ENCODE peak calls at places on chromosomes 6 and 20, in ten cellular contexts. G, D, N, H, P, A, I, W, O and M are unnamed samples.

GRCh38 chr6:74936886-74937285 is 269.0 kb downstream of the COL12A1 start:
- DNase-seq in G (no peak), O (peak; percentile 68), D (no peak), A (peak; percentile 59), H (no peak), N (no peak), P (no peak), W (no peak), I (peak; percentile 76), M (no peak)

GRCh38 chr20:8156603-8157079 is 24.6 kb downstream of the PLCB1 start:
- DNase-seq in N (no peak), A (peak; percentile 14), I (peak; percentile 36), G (no peak), P (no peak), H (no peak), O (peak; percentile 67), W (no peak), D (peak; percentile 77), M (no peak)

GRCh38 chr20:63536997-63537524 is at the start of gene PTK6:
- DNase-seq in G (no peak), P (no peak), W (no peak), O (no peak), N (no peak), H (peak; percentile 42), A (no peak), D (no peak), I (no peak), M (no peak)

GRCh38 chr20:8251201-8251575 is 119.1 kb downstream of the PLCB1 start:
- DNase-seq in I (no peak), G (no peak), D (no peak), A (no peak), W (no peak), O (no peak), H (no peak), N (no peak), P (no peak), M (no peak)

GRCh38 chr20:58177799-58178198 is 50.7 kb downstream of the ANKRD60 start:
- DNase-seq in O (no peak), G (no peak), H (no peak), A (no peak), W (no peak), N (no peak), P (no peak), I (no peak), D (no peak), M (no peak)

GRCh38 chr6:165847407-165848098 is 184.5 kb upstream of the PDE10A start:
- DNase-seq in N (no peak), W (no peak), O (no peak), H (no peak), G (no peak), P (no peak), D (peak; percentile 1), I (no peak), A (no peak), M (no peak)

GRCh38 chr6:53928641-53929339 is 134.0 kb downstream of the LRRC1 start:
- DNase-seq in A (no peak), W (no peak), O (peak; percentile 25), P (no peak), H (no peak), G (no peak), N (no peak), D (no peak), I (no peak), M (no peak)

GRCh38 chr6:14981960-14982359 is 263.9 kb upstream of the JARID2 start:
- DNase-seq in D (no peak), G (no peak), A (no peak), N (no peak), P (no peak), I (no peak), O (no peak), W (no peak), H (no peak), M (no peak)

GRCh38 chr20:52999040-52999439 is 26.9 kb downstream of the TSHZ2 start:
- DNase-seq in G (no peak), W (no peak), H (no peak), A (no peak), P (no peak), I (no peak), D (no peak), N (no peak), O (no peak), M (no peak)

GRCh38 chr20:44460795-44461141 is 14.9 kb upstream of the TTPAL start:
- DNase-seq in W (no peak), G (peak; percentile 2), A (peak; percentile 26), N (no peak), I (peak; percentile 65), H (no peak), O (peak; percentile 40), P (no peak), D (peak; percentile 17), M (peak; percentile 62)

GRCh38 chr6:112118034-112118433 is 30.6 kb downstream of the FAM229B start:
- DNase-seq in N (no peak), A (no peak), O (no peak), H (no peak), I (no peak), D (no peak), G (no peak), P (no peak), W (no peak), M (no peak)

GRCh38 chr6:101650402-101651100 is 257.0 kb downstream of the GRIK2 start:
- DNase-seq in G (no peak), A (no peak), D (no peak), H (no peak), P (no peak), I (no peak), O (no peak), W (no peak), N (no peak), M (no peak)

GRCh38 chr6:144469144-144469575 is 184.0 kb downstream of the UTRN start:
- DNase-seq in D (no peak), H (no peak), W (no peak), I (no peak), P (no peak), G (no peak), N (no peak), A (peak; percentile 7), O (no peak), M (no peak)

GRCh38 chr6:132218063-132218696 is 183.1 kb downstream of the MOXD1 start:
- DNase-seq in P (no peak), O (peak; percentile 73), N (no peak), W (no peak), A (peak; percentile 35), G (no peak), I (peak; percentile 65), D (no peak), H (no peak), M (no peak)

GRCh38 chr6:78908621-78909020 is 41.3 kb downstream of the IRAK1BP1 start:
- DNase-seq in O (peak; percentile 38), P (no peak), G (no peak), A (no peak), I (no peak), H (no peak), W (no peak), D (no peak), N (no peak), M (no peak)

GRCh38 chr6:35663447-35664235 is 25.1 kb downstream of the FKBP5 start:
- DNase-seq in I (peak; percentile 90), D (no peak), P (no peak), W (peak; percentile 58), G (no peak), A (peak; percentile 24), N (no peak), H (no peak), O (peak; percentile 84), M (no peak)